ENCODE peak calls at places on chromosomes 5 and 9, in four cellular contexts. Z, X, I and K are unnamed samples. For H3K4me1 and H3K27me3, the result is how much of the 10 kb centered on the place peaks cover.

GRCh38 chr9:2481216-2481615 is 140.4 kb upstream of the VLDLR start:
- DNase-seq in Z (no peak), I (no peak), X (no peak), K (no peak)

GRCh38 chr5:111929892-111930291 is 172.9 kb upstream of the NREP start:
- DNase-seq in X (peak), I (peak), Z (peak), K (peak)

GRCh38 chr5:95924720-95925119 is 36.9 kb downstream of the ELL2 start:
- DNase-seq in Z (no peak), I (peak), X (no peak), K (no peak)

GRCh38 chr5:160390787-160391696 is 8.8 kb downstream of the FAM200C start:
- DNase-seq in I (no peak), X (peak), Z (peak), K (peak)

GRCh38 chr5:125476888-125477585 is 730.6 kb upstream of the ZNF608 start:
- DNase-seq in X (peak), Z (no peak), I (no peak), K (no peak)

GRCh38 chr5:124104813-124105212 is 592.8 kb downstream of the CSNK1G3 start:
- DNase-seq in I (no peak), Z (no peak), X (no peak), K (no peak)

GRCh38 chr5:176768174-176768970 is 42.0 kb upstream of the UNC5A start:
- DNase-seq in I (no peak), X (no peak), Z (no peak), K (no peak)

GRCh38 chr5:97839338-97840081 is 656.5 kb upstream of the RIOK2 start:
- DNase-seq in X (no peak), I (peak), Z (peak), K (no peak)

GRCh38 chr5:16417392-16418074 is 48.1 kb downstream of the ZNF622 start:
- DNase-seq in I (no peak), X (no peak), Z (no peak), K (no peak)

GRCh38 chr5:84688566-84688965 is 303.9 kb upstream of the EDIL3 start:
- DNase-seq in X (peak), I (peak), Z (peak), K (peak)

GRCh38 chr9:34190996-34191892 is 12.4 kb downstream of the UBAP1 start:
- DNase-seq in I (no peak), Z (peak), X (peak), K (no peak)

GRCh38 chr5:113505181-113505580 is 8.3 kb upstream of the YTHDC2 start:
- DNase-seq in I (peak), X (no peak), Z (peak), K (no peak)

GRCh38 chr5:140869555-140869886 is 764 bp downstream of the PCDHA11 start:
- DNase-seq in X (no peak), I (no peak), Z (no peak), K (no peak)

GRCh38 chr5:1437452-1437851 is 7.8 kb downstream of the SLC6A3 start:
- DNase-seq in X (peak), I (peak), Z (peak), K (peak)

GRCh38 chr9:85484235-85484634 is 257.5 kb downstream of the AGTPBP1 start:
- DNase-seq in Z (no peak), X (no peak), I (peak), K (no peak)

GRCh38 chr5:170252710-170253350 is 20.0 kb downstream of the C5orf58 start:
- DNase-seq in I (no peak), X (no peak), Z (no peak), K (no peak)

GRCh38 chr5:170184007-170184687 is 48.6 kb upstream of the C5orf58 start:
- DNase-seq in X (peak), I (peak), Z (peak), K (peak)

DNA sequence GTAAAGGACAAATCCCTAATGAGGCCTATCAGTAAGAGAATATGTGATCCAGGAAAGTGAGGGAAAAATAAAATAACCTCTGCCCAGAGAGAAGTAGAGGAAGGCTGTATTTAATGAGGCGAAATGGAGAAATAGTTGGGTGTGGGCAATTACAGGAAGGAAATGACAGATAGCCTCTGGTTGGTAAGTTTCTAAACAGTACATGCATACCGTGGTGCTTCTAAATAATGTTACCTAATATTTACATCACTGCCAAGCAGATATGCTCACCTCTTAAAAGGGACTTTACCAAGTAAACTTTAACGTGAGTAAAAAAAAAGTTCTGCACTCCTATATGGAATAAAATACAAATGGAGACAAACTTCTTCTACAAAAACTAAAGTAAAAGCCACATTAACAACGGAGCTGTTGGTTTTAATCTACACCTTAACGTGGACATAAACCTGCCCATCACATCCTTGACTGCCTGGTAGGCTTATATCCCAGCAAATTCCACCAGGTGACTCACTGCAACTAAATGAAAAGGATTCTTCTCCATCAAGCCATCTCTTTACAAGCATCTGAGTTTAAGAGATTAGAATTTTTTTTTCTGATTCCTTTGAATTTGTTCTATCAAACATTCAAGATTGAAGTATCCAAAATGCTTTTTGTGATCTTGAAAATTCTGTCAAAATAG is 12.4 kb downstream of the NFIL3 start:
- DNase-seq in I (no peak), X (no peak), Z (peak), K (no peak)
- H3K4me2 ChIP-seq in I (no peak), X (no peak), Z (no peak), K (no peak)

GRCh38 chr5:149421372-149421685 is 42.2 kb upstream of the IL17B start:
- DNase-seq in X (no peak), Z (no peak), I (no peak), K (no peak)
- H3K4me1 ChIP-seq in X (under half), Z (under half), I (under half), K (half or more)

GRCh38 chr5:88660947-88661869 is 221.8 kb downstream of the MEF2C start:
- DNase-seq in X (peak), I (peak), Z (peak), K (peak)
- H3K27me3 ChIP-seq in X (under half), I (under half), Z (under half), K (half or more)

GRCh38 chr5:45695011-45695667 is 1.0 kb downstream of the HCN1 start:
- DNase-seq in X (peak), Z (no peak), I (no peak), K (peak)
- H3K4me2 ChIP-seq in X (peak), Z (no peak), I (peak), K (no peak)

GRCh38 chr9:91307279-91307678 is 54.4 kb downstream of the AUH start:
- DNase-seq in X (no peak), Z (no peak), I (no peak), K (no peak)

GRCh38 chr9:91308144-91308543 is 53.6 kb downstream of the AUH start:
- DNase-seq in I (no peak), Z (no peak), X (no peak), K (no peak)

GRCh38 chr9:91303741-91304140 is 58.0 kb downstream of the AUH start:
- DNase-seq in I (no peak), Z (no peak), X (no peak), K (no peak)

GRCh38 chr9:91306261-91306660 is 55.5 kb downstream of the AUH start:
- DNase-seq in X (no peak), I (no peak), Z (no peak), K (no peak)

GRCh38 chr9:91305596-91305995 is 56.1 kb downstream of the AUH start:
- DNase-seq in X (no peak), Z (no peak), I (peak), K (no peak)
- H3K4me1 ChIP-seq in X (under half), Z (under half), I (under half), K (under half)

DNA sequence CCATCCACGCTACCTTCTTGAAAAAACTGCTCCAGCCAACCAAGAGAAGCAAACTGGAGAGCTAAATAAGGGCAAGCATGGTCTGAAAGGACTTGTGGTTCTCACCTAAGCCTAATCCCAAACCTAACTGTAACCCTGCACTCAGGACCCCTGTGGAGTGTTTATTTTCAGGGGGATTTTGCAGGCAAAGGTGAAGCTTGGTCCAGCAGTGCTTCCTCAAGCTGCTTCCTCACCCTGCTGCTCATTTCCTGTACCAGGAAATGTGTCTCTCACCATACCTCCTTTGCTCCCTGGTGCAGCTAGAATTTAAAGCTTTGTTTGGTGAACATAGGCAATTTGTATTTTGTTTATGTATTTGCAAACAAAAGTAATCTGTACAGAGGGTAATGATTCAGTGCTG is 50.2 kb downstream of the CARTPT start:
- DNase-seq in Z (no peak), I (no peak), X (peak), K (no peak)
- H3K27me3 ChIP-seq in Z (under half), I (under half), X (under half), K (under half)

GRCh38 chr5:10756539-10756938 is 4.5 kb downstream of the DAP start:
- DNase-seq in X (peak), I (no peak), Z (peak), K (peak)
- H3K4me2 ChIP-seq in X (no peak), I (no peak), Z (peak), K (peak)

GRCh38 chr9:127182901-127183746 is 60.7 kb upstream of the ANGPTL2 start:
- DNase-seq in Z (no peak), I (no peak), X (peak), K (no peak)
- H3K4me1 ChIP-seq in Z (under half), I (under half), X (under half), K (under half)

DNA sequence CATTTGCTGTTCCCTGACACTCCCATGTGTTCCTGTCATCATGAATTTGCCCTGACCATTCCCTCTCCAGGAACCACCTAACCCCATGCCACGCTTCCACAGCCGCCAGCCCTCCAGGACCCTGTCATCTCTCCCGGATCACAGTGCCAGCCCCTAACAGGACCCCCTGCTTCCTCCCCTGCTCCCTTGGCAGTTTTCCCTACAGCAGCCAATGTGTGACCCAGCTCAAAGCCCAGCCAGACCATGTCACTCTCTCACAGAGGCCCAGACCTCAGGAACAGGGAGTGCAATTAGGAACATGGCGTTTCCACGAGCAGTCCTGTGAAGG is 8.1 kb downstream of the FOXE1 start:
- DNase-seq in I (no peak), X (no peak), Z (no peak), K (no peak)
- H3K27me3 ChIP-seq in I (under half), X (under half), Z (under half), K (half or more)

GRCh38 chr9:124389146-124389939 is 25.9 kb downstream of the PSMB7 start:
- DNase-seq in I (no peak), X (no peak), Z (no peak), K (no peak)

GRCh38 chr9:124388275-124389048 is 26.8 kb downstream of the PSMB7 start:
- DNase-seq in I (no peak), Z (no peak), X (no peak), K (no peak)

GRCh38 chr9:124392855-124393460 is 22.3 kb downstream of the PSMB7 start:
- DNase-seq in I (peak), X (peak), Z (peak), K (peak)

GRCh38 chr9:124392254-124392653 is 23.0 kb downstream of the PSMB7 start:
- DNase-seq in X (no peak), Z (no peak), I (no peak), K (no peak)

GRCh38 chr9:124390812-124391658 is 24.2 kb downstream of the PSMB7 start:
- DNase-seq in I (no peak), Z (peak), X (no peak), K (peak)
- H3K4me2 ChIP-seq in I (no peak), Z (peak), X (no peak), K (peak)